ENCODE peak calls at places on chromosomes 16 and 17, in six cellular contexts. E is psoas muscle, U is tibial artery, W is right atrium auricular region, Y is AG04449, M is stomach. P is an unnamed sample.

GRCh38 chr16:24041834-24042631 is 206.2 kb downstream of the PRKCB start:
- DNase-seq in E (no peak), U (no peak), W (peak), Y (no peak), M (peak), P (peak)

GRCh38 chr16:49754495-49755290 is 101.2 kb downstream of the ZNF423 start:
- DNase-seq in E (no peak), U (no peak), W (peak), Y (no peak), M (no peak), P (no peak)

GRCh38 chr16:89331371-89332109 is 114.0 kb downstream of the ZNF778 start:
- DNase-seq in E (peak), U (no peak), W (no peak), Y (no peak), M (no peak), P (no peak)

GRCh38 chr17:60939318-60939717 is 261.7 kb downstream of the BCAS3 start:
- DNase-seq in E (no peak), U (no peak), W (no peak), Y (no peak), M (no peak), P (no peak)

GRCh38 chr16:10606607-10607006 is 26.2 kb upstream of the EMP2 start:
- DNase-seq in E (no peak), U (no peak), W (no peak), Y (no peak), M (no peak), P (no peak)

GRCh38 chr16:29811170-29811895 is 660 bp upstream of the PRRT2 start:
- DNase-seq in E (peak), U (peak), W (peak), Y (peak), M (peak), P (peak)

GRCh38 chr16:67112591-67113399 is 3.1 kb downstream of the PHAF1 start:
- DNase-seq in E (no peak), U (no peak), W (no peak), Y (no peak), M (no peak), P (no peak)

GRCh38 chr17:77829871-77830799 is 128.4 kb upstream of the TNRC6C start:
- DNase-seq in E (peak), U (peak), W (peak), Y (no peak), M (no peak), P (no peak)

GRCh38 chr17:47896672-47897490 is 845 bp downstream of the SP2 start:
- DNase-seq in E (no peak), U (no peak), W (peak), Y (no peak), M (no peak), P (no peak)
- TF ChIP-seq CTCF in E (no peak), U (no peak), W (no peak), Y (no peak), M (no peak), P (no peak)

DNA sequence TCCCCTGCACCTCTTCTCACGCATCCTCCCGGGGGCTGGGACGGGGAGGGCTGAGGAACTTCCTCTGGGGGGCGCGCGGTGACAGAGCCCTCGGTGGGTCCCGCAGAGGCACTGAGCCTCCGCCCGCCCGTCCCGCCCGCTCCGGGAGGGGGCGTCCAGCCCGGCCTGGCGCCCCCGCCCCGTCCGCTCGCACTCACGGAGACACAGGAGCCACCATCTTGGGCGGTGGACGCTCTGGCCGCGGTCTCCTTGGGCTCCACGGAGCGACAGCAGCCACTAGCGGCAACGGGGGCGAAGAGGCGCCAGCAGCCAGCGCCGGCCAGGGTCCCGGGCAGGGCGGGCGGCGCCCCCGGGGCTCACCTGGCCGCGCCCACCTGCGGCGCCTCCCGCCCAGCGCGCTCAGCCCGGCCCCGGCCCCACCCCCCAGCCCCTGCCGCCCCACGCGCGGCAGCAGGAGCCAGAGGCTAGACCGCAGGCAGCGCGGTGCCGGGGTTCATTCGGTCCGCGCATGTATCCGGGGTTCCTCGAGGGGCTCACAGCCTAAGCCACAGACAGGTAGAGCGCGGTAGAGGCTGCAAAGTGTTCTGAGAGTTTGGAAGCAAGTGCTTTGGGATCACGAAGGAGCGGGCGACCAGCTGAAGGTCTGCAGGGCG is at the start of gene C17orf113:
- DNase-seq in E (peak), U (no peak), W (no peak), Y (no peak), M (peak), P (peak)
- TF ChIP-seq CTCF in E (peak), U (no peak), W (peak), Y (peak), M (peak), P (peak)

DNA sequence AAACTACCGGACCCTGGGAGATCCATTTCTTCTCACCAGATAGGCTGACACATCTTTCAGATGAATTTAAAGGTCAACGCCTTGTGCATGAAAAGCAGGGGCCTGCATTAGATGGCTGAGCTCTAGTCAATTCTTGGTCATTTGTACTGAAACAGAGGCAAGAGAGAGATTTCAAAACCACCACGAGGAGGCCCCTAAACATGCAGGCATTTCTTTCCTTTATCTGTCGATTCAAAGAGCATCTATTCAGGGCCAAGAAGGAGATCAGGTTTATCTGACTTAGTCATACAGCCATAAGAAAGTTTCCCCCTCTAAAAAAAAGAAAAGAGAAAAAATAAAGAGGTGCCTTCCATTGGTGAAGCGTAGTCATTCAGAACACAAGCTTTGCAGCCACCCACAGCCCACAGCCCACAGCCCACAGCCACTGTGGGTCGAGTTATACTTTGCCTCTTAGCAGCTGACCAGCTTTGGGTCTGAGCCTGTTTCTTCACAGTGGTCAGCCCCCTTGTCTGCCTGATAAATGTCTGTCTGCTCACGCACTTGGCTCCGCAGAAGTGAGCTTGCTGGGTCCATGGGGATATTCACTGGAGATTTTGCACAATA is 207.5 kb downstream of the CDH13 start:
- DNase-seq in E (no peak), U (no peak), W (no peak), Y (no peak), M (no peak), P (no peak)
- TF ChIP-seq CTCF in E (no peak), U (no peak), W (no peak), Y (no peak), M (no peak), P (no peak)

GRCh38 chr17:28689011-28689410 is 22.7 kb downstream of the PROCA1 start:
- DNase-seq in E (no peak), U (no peak), W (no peak), Y (no peak), M (no peak), P (no peak)
- TF ChIP-seq CTCF in E (no peak), U (no peak), W (no peak), Y (no peak), M (no peak), P (no peak)

GRCh38 chr17:75773808-75774470 is 8.9 kb upstream of the GALK1 start:
- DNase-seq in E (peak), U (peak), W (no peak), Y (no peak), M (no peak), P (no peak)
- TF ChIP-seq CTCF in E (no peak), U (no peak), W (no peak), Y (no peak), M (no peak), P (peak)

GRCh38 chr17:72380737-72381136 is 259.9 kb downstream of the SOX9 start:
- DNase-seq in E (no peak), U (no peak), W (no peak), Y (no peak), M (no peak), P (no peak)
- TF ChIP-seq CTCF in E (no peak), U (no peak), W (no peak), Y (no peak), M (no peak), P (no peak)

DNA sequence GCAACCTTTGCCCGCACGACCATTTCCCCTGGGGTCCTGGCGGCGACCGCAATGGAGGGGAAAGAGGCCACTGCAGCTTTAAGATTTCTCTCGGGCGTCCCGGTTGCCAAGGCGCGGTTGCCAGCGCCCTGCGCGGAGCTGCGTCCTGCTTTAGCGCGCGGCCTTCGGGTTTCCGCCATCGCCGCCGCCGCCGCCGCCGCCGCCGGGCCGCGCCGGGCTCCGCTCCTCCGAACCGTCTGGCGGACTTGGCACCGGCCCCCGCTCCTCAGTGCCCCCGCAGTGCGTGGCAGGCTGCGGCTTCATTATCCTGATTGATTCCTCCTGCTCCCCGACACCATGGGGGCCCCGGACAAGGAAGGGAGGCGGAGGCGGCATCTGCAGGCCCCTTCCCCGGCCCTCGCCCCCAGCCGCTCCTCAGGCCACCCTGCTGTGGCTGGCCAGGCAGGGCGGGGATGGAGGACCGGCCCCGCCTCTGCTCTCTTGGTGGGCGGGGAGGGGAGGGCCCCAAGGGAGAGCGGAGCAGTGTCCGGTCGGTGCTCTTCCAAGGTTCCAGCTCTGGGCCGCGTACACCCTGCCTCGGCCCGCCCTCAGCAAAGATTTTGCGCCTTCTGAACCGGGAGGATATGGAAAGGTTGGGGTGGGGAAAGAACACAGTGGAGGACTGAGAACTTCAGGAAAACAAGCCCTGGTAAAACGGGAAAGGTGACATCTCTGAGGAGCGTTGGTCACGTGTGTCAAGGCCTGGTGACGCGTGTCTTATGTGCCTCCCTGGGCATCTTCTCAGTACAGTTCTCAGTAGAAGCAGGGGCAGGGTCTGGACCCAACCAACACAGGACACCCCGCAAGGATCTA is 34.0 kb downstream of the NEUROD2 start:
- DNase-seq in E (peak), U (peak), W (peak), Y (no peak), M (peak), P (peak)
- TF ChIP-seq CTCF in E (no peak), U (no peak), W (no peak), Y (no peak), M (no peak), P (no peak)

GRCh38 chr16:56422896-56423441 is 2.4 kb downstream of the AMFR start:
- DNase-seq in E (no peak), U (no peak), W (no peak), Y (no peak), M (no peak), P (no peak)
- TF ChIP-seq CTCF in E (no peak), U (no peak), W (no peak), Y (no peak), M (no peak), P (no peak)

DNA sequence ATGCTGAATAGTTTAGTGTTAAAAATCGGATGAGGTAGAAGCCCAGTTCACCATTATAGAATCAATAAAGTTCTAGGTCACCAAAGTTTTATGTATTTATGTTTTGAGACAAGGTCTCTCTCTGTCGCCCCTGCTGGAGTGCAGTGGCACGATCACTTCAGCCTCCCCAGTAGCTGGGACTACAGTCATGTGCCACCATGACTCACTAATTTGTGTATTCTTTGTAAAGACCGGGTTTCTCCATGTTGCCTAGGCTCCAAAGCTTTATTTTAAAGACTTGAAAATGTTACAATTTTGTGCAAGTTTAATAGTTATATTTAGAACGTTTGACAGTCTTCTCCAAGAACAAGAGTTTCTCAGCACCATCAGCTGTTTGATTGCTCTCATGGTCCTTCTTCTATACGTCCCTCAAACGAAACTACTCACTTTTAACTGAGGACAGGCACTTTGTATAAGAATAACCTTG is 32.1 kb downstream of the NDE1 start:
- DNase-seq in E (no peak), U (peak), W (peak), Y (no peak), M (peak), P (peak)
- TF ChIP-seq CTCF in E (peak), U (peak), W (no peak), Y (peak), M (no peak), P (peak)

P was measured in neural crest cell.